ENCODE peak calls at places on chromosomes 3 and 15, in nine cellular contexts. One of them, this sample, is unnamed.

GRCh38 chr15:50247819-50248650 is 17.5 kb downstream of the HDC start:
- DNase-seq in CD4-positive, alpha-beta T cell: peak; percentile 24
- DNase-seq in Caki2: no peak
- DNase-seq in activated T-cell treated with anti-CD3 and anti-CD28 coated beads for 1 hour: peak; percentile 16
- DNase-seq in COR-L47: no peak
- DNase-seq in GM23248: no peak
- DNase-seq in GM20000: peak; percentile 71
- DNase-seq in tibial artery: no peak
- DNase-seq in left ventricle myocardium superior: no peak
- DNase-seq in this sample: peak; percentile 23

GRCh38 chr3:143562789-143563188 is 285.5 kb downstream of the SLC9A9 start:
- DNase-seq in CD4-positive, alpha-beta T cell: no peak
- DNase-seq in Caki2: no peak
- DNase-seq in activated T-cell treated with anti-CD3 and anti-CD28 coated beads for 1 hour: no peak
- DNase-seq in COR-L47: no peak
- DNase-seq in GM23248: no peak
- DNase-seq in GM20000: no peak
- DNase-seq in tibial artery: no peak
- DNase-seq in left ventricle myocardium superior: no peak
- DNase-seq in this sample: no peak

GRCh38 chr3:194880940-194881925 is 195.6 kb downstream of the FAM43A start:
- DNase-seq in CD4-positive, alpha-beta T cell: no peak
- DNase-seq in Caki2: no peak
- DNase-seq in activated T-cell treated with anti-CD3 and anti-CD28 coated beads for 1 hour: no peak
- DNase-seq in COR-L47: no peak
- DNase-seq in GM23248: no peak
- DNase-seq in GM20000: no peak
- DNase-seq in tibial artery: no peak
- DNase-seq in left ventricle myocardium superior: no peak
- DNase-seq in this sample: no peak

GRCh38 chr15:28955160-28955502 is 69.4 kb downstream of the APBA2 start:
- DNase-seq in CD4-positive, alpha-beta T cell: no peak
- DNase-seq in Caki2: no peak
- DNase-seq in activated T-cell treated with anti-CD3 and anti-CD28 coated beads for 1 hour: no peak
- DNase-seq in COR-L47: peak; percentile 46
- DNase-seq in GM23248: no peak
- DNase-seq in GM20000: no peak
- DNase-seq in tibial artery: no peak
- DNase-seq in left ventricle myocardium superior: no peak
- DNase-seq in this sample: peak; percentile 82

GRCh38 chr3:52453496-52454234 is at the start of gene TNNC1:
- DNase-seq in CD4-positive, alpha-beta T cell: no peak
- DNase-seq in Caki2: no peak
- DNase-seq in activated T-cell treated with anti-CD3 and anti-CD28 coated beads for 1 hour: no peak
- DNase-seq in COR-L47: no peak
- DNase-seq in GM23248: no peak
- DNase-seq in GM20000: no peak
- DNase-seq in tibial artery: no peak
- DNase-seq in left ventricle myocardium superior: peak; percentile 85
- DNase-seq in this sample: no peak

GRCh38 chr15:25176991-25177954 is 222.5 kb downstream of the SNRPN start:
- DNase-seq in CD4-positive, alpha-beta T cell: no peak
- DNase-seq in Caki2: no peak
- DNase-seq in activated T-cell treated with anti-CD3 and anti-CD28 coated beads for 1 hour: no peak
- DNase-seq in COR-L47: no peak
- DNase-seq in GM23248: no peak
- DNase-seq in GM20000: no peak
- DNase-seq in tibial artery: no peak
- DNase-seq in left ventricle myocardium superior: peak; percentile 13
- DNase-seq in this sample: no peak

GRCh38 chr3:126888186-126888760 is 94.6 kb upstream of the PLXNA1 start:
- DNase-seq in CD4-positive, alpha-beta T cell: no peak
- DNase-seq in Caki2: no peak
- DNase-seq in activated T-cell treated with anti-CD3 and anti-CD28 coated beads for 1 hour: no peak
- DNase-seq in COR-L47: peak; percentile 95
- DNase-seq in GM23248: no peak
- DNase-seq in GM20000: no peak
- DNase-seq in tibial artery: peak; percentile 12
- DNase-seq in left ventricle myocardium superior: no peak
- DNase-seq in this sample: no peak

GRCh38 chr3:111915905-111916304 is 56.8 kb downstream of the PHLDB2 start:
- DNase-seq in CD4-positive, alpha-beta T cell: no peak
- DNase-seq in Caki2: peak; percentile 48
- DNase-seq in activated T-cell treated with anti-CD3 and anti-CD28 coated beads for 1 hour: no peak
- DNase-seq in COR-L47: no peak
- DNase-seq in GM23248: no peak
- DNase-seq in GM20000: no peak
- DNase-seq in tibial artery: no peak
- DNase-seq in left ventricle myocardium superior: no peak
- DNase-seq in this sample: no peak

GRCh38 chr3:182829761-182830405 is 36.6 kb downstream of the ATP11B start:
- DNase-seq in CD4-positive, alpha-beta T cell: no peak
- DNase-seq in Caki2: no peak
- DNase-seq in activated T-cell treated with anti-CD3 and anti-CD28 coated beads for 1 hour: no peak
- DNase-seq in COR-L47: no peak
- DNase-seq in GM23248: no peak
- DNase-seq in GM20000: no peak
- DNase-seq in tibial artery: no peak
- DNase-seq in left ventricle myocardium superior: no peak
- DNase-seq in this sample: peak; percentile 31

GRCh38 chr3:38163117-38163870 is 2.0 kb upstream of the OXSR1 start:
- DNase-seq in CD4-positive, alpha-beta T cell: no peak
- DNase-seq in Caki2: no peak
- DNase-seq in activated T-cell treated with anti-CD3 and anti-CD28 coated beads for 1 hour: no peak
- DNase-seq in COR-L47: no peak
- DNase-seq in GM23248: peak; percentile 33
- DNase-seq in GM20000: no peak
- DNase-seq in tibial artery: no peak
- DNase-seq in left ventricle myocardium superior: no peak
- DNase-seq in this sample: peak; percentile 42

This sample was measured in ELR.